ENCODE peak calls at places on chromosomes 3 and 15, in six cellular contexts. U is HuH-7.5; S is GM06990; A is CD4-positive, CD25-positive, alpha-beta regulatory T cell; J is dorsolateral prefrontal cortex; V is HCEC 1CT. F is an unnamed sample.

GRCh38 chr3:116140100-116140689 is 305.1 kb downstream of the LSAMP start:
- DNase-seq in A (no peak), U (peak; percentile 5), S (no peak), J (no peak), V (peak; percentile 52), F (peak; percentile 52)

GRCh38 chr15:64070965-64071851 is 22.4 kb downstream of the CIAO2A start:
- DNase-seq in V (peak; percentile 88), A (no peak), U (no peak), J (no peak), S (no peak), F (peak; percentile 90)

GRCh38 chr3:179791793-179792192 is 139.0 kb downstream of the USP13 start:
- DNase-seq in S (no peak), V (no peak), J (no peak), U (no peak), A (no peak), F (no peak)

GRCh38 chr15:64151727-64152506 is at the start of gene SNX22:
- DNase-seq in S (peak; percentile 71), V (no peak), A (peak; percentile 36), J (no peak), U (no peak), F (no peak)

GRCh38 chr15:31274496-31275330 is 51.9 kb upstream of the KLF13 start:
- DNase-seq in A (no peak), V (no peak), J (no peak), U (peak; percentile 31), S (no peak), F (peak; percentile 44)

GRCh38 chr3:196638922-196639516 is 475 bp upstream of the NRROS start:
- DNase-seq in U (no peak), V (no peak), A (no peak), S (no peak), J (peak; percentile 1), F (no peak)

GRCh38 chr3:67500699-67501098 is 153.7 kb downstream of the SUCLG2 start:
- DNase-seq in A (no peak), S (no peak), J (no peak), V (no peak), U (no peak), F (no peak)

GRCh38 chr15:79193157-79193948 is 89.2 kb upstream of the ANKRD34C start:
- DNase-seq in V (no peak), U (no peak), J (no peak), S (no peak), A (no peak), F (peak; percentile 43)

GRCh38 chr3:114320251-114320650 is 26.4 kb downstream of the TIGIT start:
- DNase-seq in V (no peak), U (no peak), A (no peak), S (no peak), J (no peak), F (peak; percentile 41)

GRCh38 chr15:82197734-82198594 is 64.6 kb downstream of the EFL1 start:
- DNase-seq in S (peak; percentile 24), J (peak; percentile 67), A (peak; percentile 40), V (peak; percentile 58), U (peak; percentile 50), F (peak; percentile 71)

GRCh38 chr15:45254405-45255293 is 2.6 kb downstream of the SLC28A2 start:
- DNase-seq in S (no peak), U (no peak), J (no peak), A (no peak), V (peak; percentile 83), F (peak; percentile 62)

GRCh38 chr15:73127302-73127936 is 75.2 kb downstream of the NEO1 start:
- DNase-seq in U (peak; percentile 10), J (no peak), S (peak; percentile 3), A (no peak), V (peak; percentile 23), F (peak; percentile 6)

GRCh38 chr15:29382862-29383261 is 113.2 kb upstream of the NSMCE3 start:
- DNase-seq in A (no peak), U (no peak), J (no peak), S (no peak), V (no peak), F (no peak)

GRCh38 chr15:25899870-25900269 is 36.7 kb upstream of the ATP10A start:
- DNase-seq in A (no peak), V (no peak), U (no peak), S (no peak), J (no peak), F (no peak)

GRCh38 chr3:161217496-161217895 is 3.6 kb upstream of the NMD3 start:
- DNase-seq in A (no peak), U (no peak), J (no peak), V (no peak), S (no peak), F (peak; percentile 62)

GRCh38 chr15:95558916-95559315 is 771.6 kb upstream of the NR2F2 start:
- DNase-seq in A (no peak), S (no peak), V (peak; percentile 65), U (no peak), J (no peak), F (no peak)

GRCh38 chr3:141360888-141361598 is 7.3 kb upstream of the ZBTB38 start:
- DNase-seq in V (peak; percentile 80), S (peak; percentile 43), J (no peak), U (peak; percentile 40), A (peak; percentile 60), F (peak; percentile 86)

GRCh38 chr15:68061578-68061977 is 7.5 kb downstream of the PIAS1 start:
- DNase-seq in A (no peak), J (no peak), U (no peak), V (no peak), S (no peak), F (no peak)

GRCh38 chr3:11517601-11518000 is 126.1 kb downstream of the VGLL4 start:
- DNase-seq in J (no peak), A (no peak), U (no peak), V (no peak), S (no peak), F (no peak)

GRCh38 chr3:12288466-12289129 is at the start of gene PPARG:
- DNase-seq in S (no peak), V (peak; percentile 38), J (no peak), A (no peak), U (peak; percentile 81), F (no peak)

F was measured in LHCN-M2.